ENCODE peak calls at places on chromosomes 6 and 20, in six cellular contexts. M, U, N, V, X and W are unnamed samples.

GRCh38 chr6:112298021-112298745 is 43.8 kb upstream of the LAMA4 start:
- DNase-seq in V (peak), U (peak), X (peak), M (no peak), N (no peak), W (no peak)

GRCh38 chr6:26327450-26328264 is 37.3 kb upstream of the BTN3A2 start:
- DNase-seq in X (peak), N (no peak), M (peak), U (peak), V (no peak), W (peak)

GRCh38 chr6:170034294-170034693 is 256.6 kb downstream of the DLL1 start:
- DNase-seq in N (no peak), X (no peak), V (no peak), M (peak), U (no peak), W (no peak)

GRCh38 chr6:170112583-170112860 is 178.4 kb downstream of the DLL1 start:
- DNase-seq in X (no peak), N (no peak), U (no peak), V (no peak), M (no peak), W (no peak)

GRCh38 chr6:16477367-16478149 is 239.2 kb downstream of the GMPR start:
- DNase-seq in N (no peak), V (no peak), M (no peak), U (no peak), X (no peak), W (no peak)

GRCh38 chr6:7243188-7243942 is 69.6 kb downstream of the SSR1 start:
- DNase-seq in U (peak), V (peak), N (peak), M (peak), X (peak), W (peak)

GRCh38 chr6:164928366-164929154 is 380.8 kb downstream of the C6orf118 start:
- DNase-seq in U (no peak), N (no peak), V (no peak), M (no peak), X (no peak), W (no peak)

GRCh38 chr6:22145823-22146379 is 150.9 kb downstream of the PRL start:
- DNase-seq in N (no peak), X (peak), U (peak), V (peak), M (no peak), W (no peak)

GRCh38 chr6:144722214-144722737 is 437.1 kb downstream of the UTRN start:
- DNase-seq in X (no peak), N (no peak), V (no peak), U (no peak), M (no peak), W (no peak)

GRCh38 chr20:2301164-2301622 is 5.4 kb downstream of the TGM3 start:
- DNase-seq in M (peak), X (peak), U (no peak), V (peak), N (no peak), W (peak)

GRCh38 chr6:63862486-63863198 is 227.0 kb downstream of the PHF3 start:
- DNase-seq in V (no peak), M (no peak), U (no peak), X (no peak), N (no peak), W (no peak)

GRCh38 chr6:119653329-119653728 is 303.8 kb upstream of the MAN1A1 start:
- DNase-seq in V (no peak), X (no peak), M (no peak), N (no peak), U (no peak), W (no peak)

GRCh38 chr20:50574586-50574985 is 64.4 kb downstream of the PTPN1 start:
- DNase-seq in N (no peak), X (no peak), U (no peak), V (no peak), M (no peak), W (no peak)

GRCh38 chr20:44166008-44166407 is 21.0 kb downstream of the JPH2 start:
- DNase-seq in N (peak), V (no peak), X (no peak), M (no peak), U (no peak), W (no peak)

GRCh38 chr20:60976139-60976538 is 275.9 kb upstream of the CDH4 start:
- DNase-seq in M (no peak), X (no peak), N (no peak), U (no peak), V (no peak), W (no peak)

GRCh38 chr6:159979136-159979874 is 10.4 kb downstream of the IGF2R start:
- DNase-seq in M (peak), U (peak), N (peak), V (no peak), X (peak), W (no peak)

GRCh38 chr6:144870796-144871195 is 585.7 kb downstream of the UTRN start:
- DNase-seq in X (no peak), U (no peak), N (no peak), V (no peak), M (no peak), W (no peak)

GRCh38 chr20:29878281-29878741 is 1379.2 kb upstream of the DEFB115 start:
- DNase-seq in V (no peak), N (no peak), U (no peak), X (no peak), M (peak), W (no peak)

GRCh38 chr6:3356824-3357420 is 98.2 kb downstream of the PSMG4 start:
- DNase-seq in N (no peak), V (no peak), U (no peak), M (no peak), X (no peak), W (no peak)

GRCh38 chr6:151413372-151414145 is 22.2 kb upstream of the ZBTB2 start:
- DNase-seq in U (no peak), V (no peak), N (no peak), X (no peak), M (no peak), W (no peak)

GRCh38 chr6:104887350-104887749 is 27.6 kb upstream of the HACE1 start:
- DNase-seq in M (no peak), V (no peak), U (peak), N (no peak), X (peak), W (no peak)

GRCh38 chr6:37938909-37939308 is 119.4 kb downstream of the ZFAND3 start:
- DNase-seq in U (no peak), X (no peak), M (no peak), N (no peak), V (no peak), W (no peak)

GRCh38 chr6:165658395-165659058 is 4.5 kb downstream of the PDE10A start:
- DNase-seq in M (no peak), N (no peak), V (no peak), U (no peak), X (no peak), W (no peak)

GRCh38 chr6:8108759-8109539 is 6.6 kb upstream of the EEF1E1 start:
- DNase-seq in X (no peak), N (no peak), U (no peak), V (no peak), M (no peak), W (no peak)

GRCh38 chr20:4896971-4897497 is 104.3 kb downstream of the SLC23A2 start:
- DNase-seq in U (peak), V (no peak), M (no peak), X (no peak), N (no peak), W (no peak)

GRCh38 chr6:164990901-164991300 is 318.5 kb downstream of the C6orf118 start:
- DNase-seq in N (no peak), V (no peak), X (no peak), U (no peak), M (no peak), W (no peak)

GRCh38 chr20:47311211-47311610 is 45.3 kb downstream of the ZMYND8 start:
- DNase-seq in X (no peak), M (no peak), V (no peak), N (no peak), U (no peak), W (no peak)

GRCh38 chr20:50027611-50028105 is 44.9 kb downstream of the SNAI1 start:
- DNase-seq in V (peak), X (peak), M (peak), N (no peak), U (peak), W (no peak)

GRCh38 chr6:43146228-43146627 is 24.8 kb upstream of the SRF start:
- DNase-seq in M (no peak), N (no peak), U (no peak), X (no peak), V (no peak), W (no peak)
- TF ChIP-seq CTCF in M (no peak), N (no peak), U (no peak), X (no peak), V (no peak), W (no peak)

GRCh38 chr6:145895802-145896201 is 68.4 kb downstream of the SHPRH start:
- DNase-seq in N (no peak), X (peak), V (no peak), U (no peak), M (no peak), W (no peak)
- TF ChIP-seq CTCF in N (peak), X (peak), V (no peak), U (peak), M (no peak), W (no peak)

GRCh38 chr6:45377555-45378323 is at the start of gene SUPT3H:
- DNase-seq in X (peak), M (peak), U (peak), N (peak), V (peak), W (peak)
- TF ChIP-seq CTCF in X (no peak), M (no peak), U (no peak), N (peak), V (no peak), W (peak)

GRCh38 chr6:108441141-108441540 is 119.6 kb upstream of the FOXO3 start:
- DNase-seq in V (no peak), X (no peak), N (no peak), U (no peak), M (no peak), W (no peak)

GRCh38 chr6:108448481-108448880 is 112.2 kb upstream of the FOXO3 start:
- DNase-seq in N (no peak), V (no peak), U (no peak), X (no peak), M (no peak), W (no peak)

GRCh38 chr6:108442770-108443520 is 117.8 kb upstream of the FOXO3 start:
- DNase-seq in N (no peak), V (no peak), M (no peak), U (no peak), X (no peak), W (no peak)

DNA sequence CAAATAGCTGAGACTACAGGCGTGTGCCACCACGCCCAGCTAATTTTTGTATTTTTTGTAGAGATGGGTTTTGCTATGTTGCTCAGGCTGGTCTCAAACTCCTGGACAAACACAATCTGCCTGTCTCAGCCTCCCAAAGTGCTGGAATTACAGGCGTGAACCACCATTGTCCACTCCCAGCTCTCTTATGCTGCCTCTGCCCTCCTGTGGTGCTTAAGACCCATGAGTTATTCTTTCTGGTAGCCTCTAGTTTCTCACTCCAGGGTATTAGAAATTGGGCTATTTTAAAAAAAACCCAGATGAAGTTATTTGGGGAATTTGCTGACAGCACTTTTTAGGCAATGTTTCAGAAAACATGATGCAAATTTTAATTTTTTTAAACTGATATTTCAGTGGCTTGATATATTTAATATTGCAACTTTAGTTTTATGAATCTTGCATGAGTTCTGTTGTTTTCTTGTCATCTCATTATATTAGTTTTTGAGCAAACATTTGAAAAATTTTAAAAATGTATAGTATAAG is 114.0 kb upstream of the FOXO3 start:
- DNase-seq in X (no peak), U (no peak), V (no peak), N (no peak), M (no peak), W (no peak)
- TF ChIP-seq CTCF in X (no peak), U (no peak), V (no peak), N (peak), M (no peak), W (no peak)

GRCh38 chr6:41546475-41546865 is 289 bp downstream of the FOXP4 start:
- DNase-seq in X (peak), V (no peak), M (peak), U (peak), N (no peak), W (no peak)

GRCh38 chr6:41547799-41548097 is 1.6 kb downstream of the FOXP4 start:
- DNase-seq in X (no peak), U (no peak), N (no peak), V (no peak), M (no peak), W (no peak)

GRCh38 chr6:41546866-41547798 is 951 bp downstream of the FOXP4 start:
- DNase-seq in U (peak), M (peak), X (peak), V (no peak), N (no peak), W (no peak)

GRCh38 chr6:41545174-41545702 is 943 bp upstream of the FOXP4 start:
- DNase-seq in N (no peak), M (no peak), X (no peak), U (no peak), V (no peak), W (no peak)

DNA sequence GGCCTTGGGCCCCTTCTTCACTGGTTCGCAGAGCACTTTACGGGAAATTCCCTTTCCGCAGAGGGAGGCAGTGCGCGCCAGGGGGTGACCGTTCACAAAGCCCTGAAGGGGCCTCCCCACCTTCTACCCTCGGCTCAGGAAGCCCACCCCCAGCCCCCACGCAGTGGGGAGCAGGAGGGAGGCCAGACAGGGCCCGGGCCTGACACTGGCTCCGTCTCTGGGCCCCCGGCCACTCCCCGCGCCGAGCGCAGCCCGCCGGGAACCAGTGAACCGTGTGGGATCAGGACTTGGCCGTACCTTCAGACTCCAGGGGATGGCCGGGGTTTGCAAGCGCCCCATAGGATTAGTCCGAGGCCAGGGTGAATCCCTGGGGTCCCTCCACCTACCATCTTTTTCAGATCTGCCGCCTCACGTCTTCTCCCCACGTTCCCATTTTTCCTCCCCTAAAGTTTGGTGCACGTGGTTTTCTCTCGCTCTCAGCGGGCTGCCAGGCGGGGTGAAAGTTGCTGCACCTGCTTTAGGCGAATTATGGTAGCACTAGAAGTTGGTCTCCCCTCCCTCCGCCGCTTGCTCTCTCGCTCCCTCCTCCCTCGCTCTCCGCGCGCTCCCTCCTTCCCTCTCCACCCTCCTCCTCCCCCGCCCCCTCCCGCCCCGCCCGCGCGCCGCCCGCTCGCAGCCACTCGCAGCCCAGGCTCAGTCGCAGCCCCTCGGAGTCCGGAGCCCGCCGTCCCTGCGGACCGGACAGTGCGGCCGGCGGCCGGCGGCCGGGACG is at the start of gene FOXP4:
- DNase-seq in X (peak), M (peak), V (peak), N (peak), U (peak), W (peak)
- TF ChIP-seq CTCF in X (no peak), M (no peak), V (no peak), N (no peak), U (no peak), W (no peak)

DNA sequence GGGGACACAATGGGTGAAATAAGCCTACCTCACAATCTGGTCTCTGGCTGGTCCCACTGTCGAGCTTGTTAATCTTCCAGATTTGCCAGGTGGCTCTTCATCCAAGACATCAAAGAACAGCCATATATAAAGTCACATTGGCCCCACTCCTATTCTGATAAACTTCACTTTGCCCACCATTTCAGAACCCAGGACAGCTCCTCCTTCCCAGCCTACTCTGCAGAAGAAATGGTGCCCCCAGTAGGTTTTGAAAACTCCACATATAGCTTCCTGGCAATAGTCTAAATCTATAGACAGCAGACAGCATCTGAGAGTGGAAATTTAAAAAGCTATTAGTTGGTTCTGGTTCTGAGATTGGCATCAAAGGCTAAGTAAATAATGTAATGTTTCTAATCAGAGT is 143.1 kb upstream of the PCSK2 start:
- DNase-seq in V (no peak), U (no peak), M (no peak), N (no peak), X (peak), W (no peak)
- TF ChIP-seq CTCF in V (no peak), U (no peak), M (no peak), N (no peak), X (no peak), W (no peak)

GRCh38 chr20:40970218-40970617 is 58.4 kb upstream of the TOP1 start:
- DNase-seq in X (no peak), U (no peak), N (no peak), V (no peak), M (no peak), W (no peak)
- TF ChIP-seq CTCF in X (no peak), U (no peak), N (no peak), V (no peak), M (no peak), W (no peak)

GRCh38 chr20:52789716-52790115 is 182.4 kb upstream of the TSHZ2 start:
- DNase-seq in M (no peak), N (no peak), V (no peak), X (no peak), U (no peak), W (no peak)

GRCh38 chr20:52785678-52786077 is 186.5 kb upstream of the TSHZ2 start:
- DNase-seq in N (no peak), X (peak), U (peak), M (no peak), V (no peak), W (no peak)

GRCh38 chr20:52779125-52779524 is 193.0 kb upstream of the TSHZ2 start:
- DNase-seq in N (no peak), M (no peak), V (no peak), X (no peak), U (no peak), W (no peak)

GRCh38 chr20:52783769-52784168 is 188.4 kb upstream of the TSHZ2 start:
- DNase-seq in M (no peak), X (peak), N (no peak), V (no peak), U (peak), W (no peak)
- TF ChIP-seq CTCF in M (no peak), X (peak), N (peak), V (no peak), U (peak), W (peak)